ENCODE peak calls at places on chromosomes 13 and 19, in six cellular contexts. One of them, this sample, is unnamed.

GRCh38 chr13:81012031-81012430 is 671.1 kb upstream of the SPRY2 start:
- DNase-seq in endodermal cell: no peak
- DNase-seq in uterus: no peak
- DNase-seq in heart left ventricle: no peak
- DNase-seq in breast epithelium: no peak
- DNase-seq in Panc1: no peak
- DNase-seq in this sample: no peak

GRCh38 chr13:35621989-35622388 is 145.5 kb upstream of the MAB21L1 start:
- DNase-seq in endodermal cell: peak; percentile 65
- DNase-seq in uterus: no peak
- DNase-seq in heart left ventricle: no peak
- DNase-seq in breast epithelium: no peak
- DNase-seq in Panc1: no peak
- DNase-seq in this sample: no peak

GRCh38 chr13:73394066-73394465 is 335.3 kb downstream of the KLF5 start:
- DNase-seq in endodermal cell: no peak
- DNase-seq in uterus: no peak
- DNase-seq in heart left ventricle: no peak
- DNase-seq in breast epithelium: no peak
- DNase-seq in Panc1: no peak
- DNase-seq in this sample: no peak

GRCh38 chr13:62320129-62320724 is 904.6 kb upstream of the PCDH20 start:
- DNase-seq in endodermal cell: no peak
- DNase-seq in uterus: no peak
- DNase-seq in heart left ventricle: no peak
- DNase-seq in breast epithelium: no peak
- DNase-seq in Panc1: peak; percentile 12
- DNase-seq in this sample: no peak

GRCh38 chr13:99911069-99911964 is 60.2 kb downstream of the ZIC5 start:
- DNase-seq in endodermal cell: no peak
- DNase-seq in uterus: no peak
- DNase-seq in heart left ventricle: no peak
- DNase-seq in breast epithelium: no peak
- DNase-seq in Panc1: no peak
- DNase-seq in this sample: no peak

GRCh38 chr19:47240561-47240960 is 9.6 kb upstream of the BBC3 start:
- DNase-seq in endodermal cell: peak; percentile 54
- DNase-seq in uterus: no peak
- DNase-seq in heart left ventricle: no peak
- DNase-seq in breast epithelium: no peak
- DNase-seq in Panc1: no peak
- DNase-seq in this sample: no peak

GRCh38 chr19:28737021-28737525 is 475.9 kb downstream of the UQCRFS1 start:
- DNase-seq in endodermal cell: no peak
- DNase-seq in uterus: no peak
- DNase-seq in heart left ventricle: no peak
- DNase-seq in breast epithelium: no peak
- DNase-seq in Panc1: no peak
- DNase-seq in this sample: no peak

GRCh38 chr13:99151516-99151915 is 49.1 kb upstream of the UBAC2 start:
- DNase-seq in endodermal cell: no peak
- DNase-seq in uterus: no peak
- DNase-seq in heart left ventricle: no peak
- DNase-seq in breast epithelium: no peak
- DNase-seq in Panc1: no peak
- DNase-seq in this sample: no peak

GRCh38 chr19:11361037-11361770 is 6.0 kb downstream of the PLPPR2 start:
- DNase-seq in endodermal cell: peak; percentile 99
- DNase-seq in uterus: no peak
- DNase-seq in heart left ventricle: no peak
- DNase-seq in breast epithelium: no peak
- DNase-seq in Panc1: no peak
- DNase-seq in this sample: peak; percentile 88

GRCh38 chr19:7783991-7784421 is 21.0 kb downstream of the CLEC4M start:
- DNase-seq in endodermal cell: peak; percentile 53
- DNase-seq in uterus: no peak
- DNase-seq in heart left ventricle: no peak
- DNase-seq in breast epithelium: no peak
- DNase-seq in Panc1: no peak
- DNase-seq in this sample: peak; percentile 67

GRCh38 chr19:6617374-6617773 is 26.4 kb upstream of the CD70 start:
- DNase-seq in endodermal cell: no peak
- DNase-seq in uterus: no peak
- DNase-seq in heart left ventricle: no peak
- DNase-seq in breast epithelium: no peak
- DNase-seq in Panc1: no peak
- DNase-seq in this sample: no peak

GRCh38 chr19:44972802-44973201 is 17.6 kb downstream of the CLPTM1 start:
- DNase-seq in endodermal cell: no peak
- DNase-seq in uterus: no peak
- DNase-seq in heart left ventricle: no peak
- DNase-seq in breast epithelium: no peak
- DNase-seq in Panc1: no peak
- DNase-seq in this sample: no peak

GRCh38 chr19:53136432-53136831 is 3.7 kb upstream of the ZNF415 start:
- DNase-seq in endodermal cell: no peak
- DNase-seq in uterus: no peak
- DNase-seq in heart left ventricle: no peak
- DNase-seq in breast epithelium: no peak
- DNase-seq in Panc1: no peak
- DNase-seq in this sample: no peak

GRCh38 chr19:42374826-42375376 is 15.2 kb downstream of the CNFN start:
- DNase-seq in endodermal cell: no peak
- DNase-seq in uterus: no peak
- DNase-seq in heart left ventricle: no peak
- DNase-seq in breast epithelium: no peak
- DNase-seq in Panc1: no peak
- DNase-seq in this sample: no peak

GRCh38 chr13:77980592-77980991 is 62.0 kb upstream of the EDNRB start:
- DNase-seq in endodermal cell: no peak
- DNase-seq in uterus: no peak
- DNase-seq in heart left ventricle: no peak
- DNase-seq in breast epithelium: no peak
- DNase-seq in Panc1: no peak
- DNase-seq in this sample: no peak

GRCh38 chr13:70090036-70090723 is 17.4 kb upstream of the ATXN8OS start:
- DNase-seq in endodermal cell: no peak
- DNase-seq in uterus: no peak
- DNase-seq in heart left ventricle: no peak
- DNase-seq in breast epithelium: no peak
- DNase-seq in Panc1: no peak
- DNase-seq in this sample: no peak

GRCh38 chr19:48230555-48231129 is 25.1 kb downstream of the CARD8 start:
- DNase-seq in endodermal cell: no peak
- DNase-seq in uterus: no peak
- DNase-seq in heart left ventricle: no peak
- DNase-seq in breast epithelium: no peak
- DNase-seq in Panc1: no peak
- DNase-seq in this sample: no peak

GRCh38 chr13:78599911-78600310 is 3.4 kb downstream of the POU4F1 start:
- DNase-seq in endodermal cell: no peak
- DNase-seq in uterus: no peak
- DNase-seq in heart left ventricle: no peak
- DNase-seq in breast epithelium: no peak
- DNase-seq in Panc1: no peak
- DNase-seq in this sample: no peak

GRCh38 chr13:26998265-26998664 is 173.3 kb downstream of the USP12 start:
- DNase-seq in endodermal cell: no peak
- DNase-seq in uterus: no peak
- DNase-seq in heart left ventricle: no peak
- DNase-seq in breast epithelium: no peak
- DNase-seq in Panc1: no peak
- DNase-seq in this sample: no peak

GRCh38 chr13:26993780-26994179 is 177.8 kb downstream of the USP12 start:
- DNase-seq in endodermal cell: no peak
- DNase-seq in uterus: no peak
- DNase-seq in heart left ventricle: no peak
- DNase-seq in breast epithelium: no peak
- DNase-seq in Panc1: no peak
- DNase-seq in this sample: no peak

GRCh38 chr13:26996965-26997752 is 174.5 kb downstream of the USP12 start:
- DNase-seq in endodermal cell: no peak
- DNase-seq in uterus: no peak
- DNase-seq in heart left ventricle: no peak
- DNase-seq in breast epithelium: no peak
- DNase-seq in Panc1: no peak
- DNase-seq in this sample: no peak

GRCh38 chr13:26992951-26993490 is 178.6 kb downstream of the USP12 start:
- DNase-seq in endodermal cell: no peak
- DNase-seq in uterus: no peak
- DNase-seq in heart left ventricle: no peak
- DNase-seq in breast epithelium: no peak
- DNase-seq in Panc1: no peak
- DNase-seq in this sample: no peak

DNA sequence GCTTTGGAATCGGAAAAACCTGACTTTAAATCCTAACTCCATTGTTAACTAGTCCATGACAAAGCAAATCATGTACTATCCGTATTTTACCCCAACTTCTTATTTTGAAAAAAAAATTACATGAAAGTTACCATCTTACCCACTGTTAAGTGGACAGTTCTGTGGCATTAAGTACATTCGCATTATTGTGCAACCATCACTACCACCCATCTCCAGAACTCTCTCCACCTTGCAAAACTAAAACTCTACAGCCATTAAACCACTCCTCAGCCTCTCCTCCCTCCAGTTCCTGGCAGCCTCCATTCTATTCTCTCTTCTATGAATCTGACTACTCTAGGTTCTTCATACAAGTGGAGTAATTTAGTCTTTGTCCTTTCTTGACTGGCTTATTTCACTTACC is 176.5 kb downstream of the USP12 start:
- DNase-seq in endodermal cell: no peak
- DNase-seq in uterus: no peak
- DNase-seq in heart left ventricle: no peak
- DNase-seq in breast epithelium: no peak
- DNase-seq in Panc1: no peak
- DNase-seq in this sample: no peak
- H3K4me1 ChIP-seq in endodermal cell: no peaks in the 10 kb centered on the region
- H3K4me1 ChIP-seq in uterus: no peaks in the 10 kb centered on the region
- H3K4me1 ChIP-seq in heart left ventricle: peaks cover 21% of the 10 kb centered on the region
- H3K4me1 ChIP-seq in breast epithelium: no peaks in the 10 kb centered on the region
- H3K4me1 ChIP-seq in Panc1: peaks cover 39% of the 10 kb centered on the region
- H3K4me1 ChIP-seq in this sample: peaks cover 6% of the 10 kb centered on the region

GRCh38 chr13:95237310-95237870 is 63.9 kb downstream of the ABCC4 start:
- DNase-seq in endodermal cell: no peak
- DNase-seq in uterus: no peak
- DNase-seq in heart left ventricle: no peak
- DNase-seq in breast epithelium: no peak
- DNase-seq in Panc1: no peak
- DNase-seq in this sample: peak; percentile 70
- H3K4me1 ChIP-seq in endodermal cell: peaks cover 4% of the 10 kb centered on the region
- H3K4me1 ChIP-seq in uterus: no peaks in the 10 kb centered on the region
- H3K4me1 ChIP-seq in heart left ventricle: no peaks in the 10 kb centered on the region
- H3K4me1 ChIP-seq in breast epithelium: no peaks in the 10 kb centered on the region
- H3K4me1 ChIP-seq in Panc1: no peaks in the 10 kb centered on the region
- H3K4me1 ChIP-seq in this sample: peaks cover 12% of the 10 kb centered on the region

DNA sequence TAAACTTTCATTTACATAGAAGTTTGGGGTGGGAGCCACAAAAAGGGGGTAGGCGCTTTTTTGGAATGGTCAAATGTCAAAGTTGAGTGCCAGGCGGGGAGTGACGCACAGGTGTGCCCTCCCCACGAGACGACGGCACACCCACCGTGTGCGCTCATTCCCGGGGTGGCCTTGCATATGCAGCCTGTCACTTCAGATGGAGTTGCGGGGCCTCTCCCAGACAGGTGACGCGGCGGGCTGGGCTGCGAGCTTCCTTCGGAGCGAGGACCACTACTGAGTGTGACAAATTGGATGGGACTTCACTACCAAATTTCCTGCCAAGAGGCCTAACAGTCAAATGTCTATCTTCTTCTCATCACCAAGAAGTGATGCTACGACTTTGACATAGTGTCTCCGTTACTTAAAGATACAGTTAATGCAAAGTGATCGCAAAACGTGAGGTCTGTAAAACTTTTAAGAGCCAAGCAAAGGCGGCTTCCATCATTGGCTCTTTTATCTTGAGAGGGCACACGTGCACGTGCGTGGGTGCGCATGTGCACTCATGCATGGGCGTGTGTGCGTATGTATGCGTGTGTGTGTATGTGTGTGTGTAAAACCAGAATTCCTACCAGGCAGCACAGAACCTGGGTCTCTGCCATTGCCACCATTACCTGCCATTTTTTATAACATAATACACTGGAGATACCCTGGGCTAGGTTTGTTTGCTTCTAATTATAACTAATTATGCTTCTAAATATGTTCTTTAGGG is 43.1 kb downstream of the TSHZ3 start:
- DNase-seq in endodermal cell: no peak
- DNase-seq in uterus: no peak
- DNase-seq in heart left ventricle: no peak
- DNase-seq in breast epithelium: no peak
- DNase-seq in Panc1: no peak
- DNase-seq in this sample: peak; percentile 34
- H3K4me1 ChIP-seq in endodermal cell: no peaks in the 10 kb centered on the region
- H3K4me1 ChIP-seq in uterus: no peaks in the 10 kb centered on the region
- H3K4me1 ChIP-seq in heart left ventricle: no peaks in the 10 kb centered on the region
- H3K4me1 ChIP-seq in breast epithelium: no peaks in the 10 kb centered on the region
- H3K4me1 ChIP-seq in Panc1: no peaks in the 10 kb centered on the region
- H3K4me1 ChIP-seq in this sample: peaks cover 6% of the 10 kb centered on the region

DNA sequence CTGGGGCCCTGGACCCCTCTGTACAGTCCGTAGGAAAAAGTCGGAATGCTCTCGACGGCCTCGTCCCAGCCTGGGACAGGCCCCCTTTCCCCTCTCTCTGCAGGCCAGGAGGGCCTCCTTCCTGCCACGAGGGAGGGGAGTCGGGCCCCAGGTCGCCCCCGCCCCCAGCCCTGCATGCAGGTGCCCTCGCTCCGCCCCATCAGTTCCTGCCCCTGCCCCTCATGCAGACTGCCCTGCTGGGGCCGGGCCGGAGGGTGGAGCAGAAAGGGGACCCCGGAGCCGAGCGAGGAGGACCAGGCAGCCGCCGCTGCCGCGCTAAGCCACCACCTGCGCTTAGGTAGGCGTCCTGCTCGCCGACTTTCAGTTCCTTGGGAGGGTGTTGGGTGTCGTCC is 7.3 kb downstream of the LYL1 start:
- DNase-seq in endodermal cell: peak; percentile 87
- DNase-seq in uterus: no peak
- DNase-seq in heart left ventricle: peak; percentile 35
- DNase-seq in breast epithelium: no peak
- DNase-seq in Panc1: no peak
- DNase-seq in this sample: no peak
- H3K4me1 ChIP-seq in endodermal cell: peaks cover 16% of the 10 kb centered on the region
- H3K4me1 ChIP-seq in uterus: peaks cover 19% of the 10 kb centered on the region
- H3K4me1 ChIP-seq in heart left ventricle: peaks cover 89% of the 10 kb centered on the region
- H3K4me1 ChIP-seq in breast epithelium: peaks cover 9% of the 10 kb centered on the region
- H3K4me1 ChIP-seq in Panc1: peaks cover 53% of the 10 kb centered on the region
- H3K4me1 ChIP-seq in this sample: peaks cover 57% of the 10 kb centered on the region

GRCh38 chr13:23794267-23795161 is 94.7 kb downstream of the MIPEP start:
- DNase-seq in endodermal cell: no peak
- DNase-seq in uterus: no peak
- DNase-seq in heart left ventricle: no peak
- DNase-seq in breast epithelium: no peak
- DNase-seq in Panc1: peak; percentile 52
- DNase-seq in this sample: no peak
- H3K4me1 ChIP-seq in endodermal cell: no peaks in the 10 kb centered on the region
- H3K4me1 ChIP-seq in uterus: no peaks in the 10 kb centered on the region
- H3K4me1 ChIP-seq in heart left ventricle: peaks cover 17% of the 10 kb centered on the region
- H3K4me1 ChIP-seq in breast epithelium: no peaks in the 10 kb centered on the region
- H3K4me1 ChIP-seq in Panc1: no peaks in the 10 kb centered on the region
- H3K4me1 ChIP-seq in this sample: peaks cover 4% of the 10 kb centered on the region